ENCODE peak calls at places on chromosomes 11 and 22, in five cellular contexts. E is kidney, W is thoracic aorta, J is stomach, Y is mammary epithelial cell. I is an unnamed sample. For H3K36me3, the result is how much of the 10 kb centered on the place peaks cover.

GRCh38 chr11:43818220-43818619 is 62.4 kb upstream of the ALKBH3 start:
- DNase-seq in E (no peak), W (no peak), J (no peak), Y (peak), I (peak)

GRCh38 chr11:43067681-43068080 is 244.1 kb upstream of the API5 start:
- DNase-seq in E (no peak), W (no peak), J (no peak), Y (no peak), I (no peak)

GRCh38 chr11:112225753-112226061 is 521 bp upstream of the PTS start:
- DNase-seq in E (no peak), W (peak), J (no peak), Y (no peak), I (no peak)

GRCh38 chr22:31695423-31695822 is 33.4 kb upstream of the PISD start:
- DNase-seq in E (peak), W (no peak), J (no peak), Y (no peak), I (no peak)

GRCh38 chr11:64998690-64999431 is 2.1 kb upstream of the BATF2 start:
- DNase-seq in E (no peak), W (no peak), J (no peak), Y (no peak), I (no peak)

GRCh38 chr11:32830413-32830738 is 649 bp downstream of the PRRG4 start:
- DNase-seq in E (no peak), W (no peak), J (peak), Y (peak), I (no peak)

GRCh38 chr11:17531818-17532131 is 12.4 kb downstream of the USH1C start:
- DNase-seq in E (no peak), W (no peak), J (no peak), Y (no peak), I (no peak)

GRCh38 chr22:17896552-17896951 is 122.3 kb upstream of the BID start:
- DNase-seq in E (no peak), W (no peak), J (peak), Y (no peak), I (no peak)

GRCh38 chr11:74815966-74816365 is 67.3 kb downstream of the RNF169 start:
- DNase-seq in E (no peak), W (no peak), J (no peak), Y (no peak), I (no peak)

GRCh38 chr11:6566704-6567370 is 36.6 kb downstream of the RRP8 start:
- DNase-seq in E (no peak), W (no peak), J (no peak), Y (no peak), I (no peak)

GRCh38 chr11:57396744-57397143 is 6.3 kb upstream of the PRG2 start:
- DNase-seq in E (no peak), W (no peak), J (no peak), Y (no peak), I (no peak)

GRCh38 chr11:125457814-125458343 is 38.2 kb downstream of the FEZ1 start:
- DNase-seq in E (peak), W (peak), J (no peak), Y (no peak), I (no peak)

GRCh38 chr11:114008331-114008730 is 33.4 kb downstream of the HTR3A start:
- DNase-seq in E (no peak), W (no peak), J (no peak), Y (no peak), I (no peak)

GRCh38 chr22:46073683-46074504 is 76.4 kb upstream of the PPARA start:
- DNase-seq in E (peak), W (no peak), J (peak), Y (peak), I (no peak)

GRCh38 chr22:47176573-47177333 is 414.3 kb downstream of the TBC1D22A start:
- DNase-seq in E (peak), W (no peak), J (no peak), Y (no peak), I (no peak)

GRCh38 chr11:134207538-134208239 is 16.1 kb downstream of the NCAPD3 start:
- DNase-seq in E (no peak), W (no peak), J (peak), Y (no peak), I (no peak)

GRCh38 chr11:4751201-4751600 is 18.5 kb downstream of the OR51F1 start:
- DNase-seq in E (no peak), W (no peak), J (no peak), Y (no peak), I (no peak)

DNA sequence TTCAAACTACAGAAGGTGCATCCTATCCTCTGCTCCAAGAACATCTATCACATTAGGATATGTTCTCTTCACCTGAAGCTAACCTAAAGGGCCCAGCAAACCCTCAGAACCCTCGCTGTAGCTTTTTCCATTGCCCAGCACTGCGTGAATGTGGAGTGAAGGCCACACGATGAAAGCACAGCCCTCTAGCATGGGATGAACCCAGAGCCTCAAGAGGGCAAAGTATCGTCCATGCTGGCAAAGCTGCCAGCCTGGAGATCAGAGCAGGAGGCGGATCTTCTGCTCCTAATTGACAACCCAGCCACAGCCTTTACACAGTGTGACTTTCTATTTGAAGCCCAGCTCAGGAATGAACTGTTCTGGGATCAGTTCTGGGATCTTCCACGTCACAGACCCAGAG is 65.1 kb upstream of the USP47 start:
- DNase-seq in E (no peak), W (no peak), J (no peak), Y (no peak), I (no peak)
- TF ChIP-seq CTCF in E (no peak), W (no peak), J (no peak), Y (no peak), I (no peak)

DNA sequence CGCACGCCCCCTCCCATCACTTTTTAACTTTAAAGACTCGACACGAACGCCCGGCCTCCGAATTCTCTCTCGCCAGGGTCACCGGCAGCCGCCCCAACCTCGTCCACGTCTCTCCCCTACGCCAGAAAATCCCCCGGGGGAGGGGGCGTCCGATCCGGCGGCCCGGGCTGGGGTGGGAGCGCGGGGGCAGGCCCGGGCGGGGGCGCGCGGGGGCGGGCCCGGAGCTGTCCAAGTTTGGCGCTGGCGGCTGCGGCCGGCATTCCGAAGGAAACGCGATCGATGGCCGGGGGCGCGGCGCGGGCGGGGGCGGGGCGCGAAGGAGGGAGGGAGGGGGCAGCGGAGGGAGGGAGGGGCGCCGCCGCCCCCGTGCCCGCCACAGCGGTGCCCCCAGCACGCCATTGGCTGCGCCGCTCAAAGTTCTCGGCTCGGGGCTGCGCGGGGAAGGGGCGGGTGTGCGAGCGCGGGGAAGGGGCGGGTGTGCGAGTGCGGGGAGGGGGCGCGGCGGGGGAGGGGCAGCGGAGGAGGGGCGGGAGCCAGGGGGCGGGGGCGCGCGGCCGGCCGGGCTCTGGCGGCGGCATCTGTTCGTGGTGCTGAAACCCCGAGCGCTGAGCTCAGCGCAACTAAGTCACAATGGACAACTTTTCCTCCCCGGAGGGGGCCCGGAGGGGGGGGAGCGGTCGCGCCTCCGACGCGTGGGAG is 2.4 kb downstream of the PHF21B start:
- DNase-seq in E (peak), W (no peak), J (no peak), Y (peak), I (no peak)
- H3K4me3 ChIP-seq in E (peak), W (peak), J (peak), Y (no peak), I (no peak)

DNA sequence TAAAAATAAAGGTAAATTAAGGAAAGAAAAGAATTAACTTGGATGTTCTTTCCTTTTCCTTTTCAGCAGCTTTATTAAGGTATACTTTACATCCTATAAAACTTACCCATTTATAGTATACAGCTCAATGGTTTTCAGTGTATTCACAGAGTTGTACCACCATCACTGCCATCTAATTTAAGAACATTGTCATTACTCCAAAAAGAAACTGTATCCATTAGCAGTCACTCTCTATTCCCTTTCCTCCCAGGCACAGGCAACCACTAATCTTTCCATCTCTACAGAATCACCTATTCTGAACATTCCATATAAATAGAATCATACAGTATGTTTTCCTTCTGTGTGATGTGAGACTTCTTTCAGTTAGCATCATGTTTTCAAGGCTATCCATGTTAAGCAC is 38.9 kb upstream of the TNRC6B start:
- DNase-seq in E (no peak), W (no peak), J (no peak), Y (no peak), I (no peak)
- H3K36me3 ChIP-seq in E (under half), W (under half), J (under half), Y (under half), I (under half)

GRCh38 chr11:109697140-109697843 is 275.3 kb downstream of the C11orf87 start:
- DNase-seq in E (no peak), W (no peak), J (no peak), Y (peak), I (no peak)
- TF ChIP-seq CTCF in E (peak), W (no peak), J (no peak), Y (peak), I (peak)

GRCh38 chr11:110773442-110773841 is 61.2 kb upstream of the ARHGAP20 start:
- DNase-seq in E (no peak), W (no peak), J (no peak), Y (no peak), I (no peak)

GRCh38 chr11:110778351-110778750 is 66.1 kb upstream of the ARHGAP20 start:
- DNase-seq in E (no peak), W (no peak), J (no peak), Y (no peak), I (no peak)

GRCh38 chr11:110777765-110778164 is 65.5 kb upstream of the ARHGAP20 start:
- DNase-seq in E (no peak), W (no peak), J (peak), Y (peak), I (peak)

GRCh38 chr11:110774138-110775014 is 62.1 kb upstream of the ARHGAP20 start:
- DNase-seq in E (no peak), W (no peak), J (no peak), Y (peak), I (no peak)

GRCh38 chr11:110776091-110776490 is 63.9 kb upstream of the ARHGAP20 start:
- DNase-seq in E (no peak), W (no peak), J (no peak), Y (no peak), I (no peak)
- H3K4me3 ChIP-seq in E (no peak), W (no peak), J (no peak), Y (no peak), I (no peak)

GRCh38 chr11:78112588-78113275 is 26.7 kb downstream of the ALG8 start:
- DNase-seq in E (no peak), W (no peak), J (no peak), Y (no peak), I (no peak)
- H3K36me3 ChIP-seq in E (under half), W (under half), J (half or more), Y (under half), I (under half)

DNA sequence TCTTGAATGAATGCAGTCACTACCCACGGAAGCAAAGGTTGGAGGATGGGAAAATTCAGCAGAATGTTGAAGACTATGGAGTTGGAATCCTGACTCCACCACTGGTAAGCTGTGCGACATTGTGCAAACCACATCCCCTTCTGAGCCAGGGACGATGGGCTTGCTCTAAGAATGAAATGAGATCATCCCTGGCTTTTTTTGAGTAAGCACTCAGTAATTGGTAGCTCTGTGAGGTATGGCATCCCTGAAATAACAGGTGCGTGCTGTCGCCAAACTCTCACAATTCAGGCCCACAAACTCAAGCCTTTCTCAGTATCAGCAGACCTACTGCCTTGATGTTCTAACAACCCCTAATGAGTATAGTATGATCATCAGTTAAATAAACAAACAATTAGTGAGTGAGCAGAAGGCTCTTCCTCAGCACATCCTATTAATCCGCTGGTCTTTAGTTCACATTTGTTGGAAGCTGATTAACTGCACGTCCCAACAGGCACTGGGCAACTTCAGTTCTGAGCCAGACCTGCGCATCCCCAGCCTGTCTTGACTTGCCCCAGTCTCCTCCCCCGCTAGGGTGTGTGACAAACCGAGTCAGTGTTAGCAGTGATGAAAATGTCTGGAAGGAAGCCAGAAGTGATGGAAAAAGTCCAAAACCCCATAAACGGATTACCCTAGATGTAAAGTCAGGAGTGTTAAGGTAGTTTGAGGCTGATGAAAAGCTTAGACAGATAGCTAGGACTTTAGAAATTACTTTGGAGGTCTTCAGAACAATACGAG is 235.5 kb downstream of the GRIK4 start:
- DNase-seq in E (no peak), W (no peak), J (no peak), Y (peak), I (no peak)
- TF ChIP-seq CTCF in E (no peak), W (no peak), J (no peak), Y (no peak), I (no peak)

DNA sequence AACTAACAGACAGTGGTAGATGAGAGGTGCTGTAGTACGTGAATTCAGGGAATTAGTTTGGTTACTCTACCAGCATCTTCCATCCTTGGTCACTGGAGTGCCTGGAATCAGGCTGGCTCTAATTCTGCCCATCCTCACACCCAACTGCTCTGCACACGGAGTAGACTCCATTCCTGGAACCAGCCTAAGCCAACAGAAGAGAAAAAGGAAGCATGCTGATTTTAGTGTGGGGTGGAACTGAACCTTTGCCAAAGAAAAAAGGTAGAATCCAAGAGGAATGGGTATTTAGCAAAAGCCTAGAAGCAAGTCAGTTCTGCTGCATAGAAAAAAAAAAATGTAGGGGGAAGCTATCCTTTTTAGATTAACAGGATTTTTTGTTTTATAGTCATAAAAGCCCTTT is 73.6 kb upstream of the CRTAM start:
- DNase-seq in E (no peak), W (no peak), J (no peak), Y (no peak), I (no peak)
- H3K4me3 ChIP-seq in E (no peak), W (no peak), J (no peak), Y (no peak), I (no peak)